ENCODE peak calls at places on chromosomes 1 and 21, in four cellular contexts. One of them, this sample, is unnamed.
A peak's percentile ranks its signal among the peaks of the same experiment; 100 is the strongest.

GRCh38 chr1:9196129-9197040 is 38.2 kb upstream of the H6PD start:
- DNase-seq in HL-60: peak; percentile 89
- DNase-seq in K562: peak; percentile 65
- DNase-seq in spleen: peak; percentile 85
- DNase-seq in this sample: no peak

GRCh38 chr1:233300326-233300725 is 4.8 kb upstream of the PCNX2 start:
- DNase-seq in K562: no peak
- DNase-seq in HL-60: no peak
- DNase-seq in spleen: no peak
- DNase-seq in this sample: no peak

GRCh38 chr1:162855461-162856150 is 5.4 kb downstream of the CCDC190 start:
- DNase-seq in K562: no peak
- DNase-seq in spleen: no peak
- DNase-seq in HL-60: no peak
- DNase-seq in this sample: no peak

GRCh38 chr1:81142099-81142776 is 658.5 kb upstream of the ADGRL2 start:
- DNase-seq in K562: no peak
- DNase-seq in spleen: no peak
- DNase-seq in HL-60: no peak
- DNase-seq in this sample: no peak

GRCh38 chr1:113072141-113072756 is 749 bp upstream of the LRIG2 start:
- DNase-seq in spleen: no peak
- DNase-seq in K562: peak; percentile 38
- DNase-seq in HL-60: no peak
- DNase-seq in this sample: no peak

GRCh38 chr1:51843948-51844347 is 34.6 kb downstream of the NRDC start:
- DNase-seq in K562: peak; percentile 35
- DNase-seq in spleen: no peak
- DNase-seq in HL-60: no peak
- DNase-seq in this sample: peak; percentile 32

GRCh38 chr1:222521299-222522104 is 26.4 kb downstream of the HHIPL2 start:
- DNase-seq in HL-60: peak; percentile 7
- DNase-seq in K562: peak; percentile 24
- DNase-seq in spleen: no peak
- DNase-seq in this sample: no peak

GRCh38 chr1:48035371-48036141 is 38.4 kb upstream of the TRABD2B start:
- DNase-seq in HL-60: no peak
- DNase-seq in spleen: no peak
- DNase-seq in K562: no peak
- DNase-seq in this sample: no peak

GRCh38 chr1:240888039-240888786 is 276.3 kb upstream of the GREM2 start:
- DNase-seq in K562: peak; percentile 57
- DNase-seq in spleen: no peak
- DNase-seq in HL-60: peak; percentile 16
- DNase-seq in this sample: peak; percentile 47

GRCh38 chr1:109208431-109208830 is 5.3 kb upstream of the SARS1 start:
- DNase-seq in spleen: no peak
- DNase-seq in K562: no peak
- DNase-seq in HL-60: no peak
- DNase-seq in this sample: no peak

GRCh38 chr1:202143011-202143767 is 1.3 kb downstream of the ARL8A start:
- DNase-seq in spleen: peak; percentile 90
- DNase-seq in HL-60: peak; percentile 81
- DNase-seq in K562: peak; percentile 52
- DNase-seq in this sample: no peak

GRCh38 chr1:206422525-206422924 is 47.8 kb upstream of the IKBKE start:
- DNase-seq in HL-60: no peak
- DNase-seq in spleen: no peak
- DNase-seq in K562: no peak
- DNase-seq in this sample: no peak

GRCh38 chr21:46122241-46122671 is 24.3 kb downstream of the COL6A2 start:
- DNase-seq in spleen: peak; percentile 52
- DNase-seq in K562: no peak
- DNase-seq in HL-60: no peak
- DNase-seq in this sample: peak; percentile 13

GRCh38 chr1:113991467-113991997 is 12.3 kb downstream of the OLFML3 start:
- DNase-seq in K562: no peak
- DNase-seq in HL-60: no peak
- DNase-seq in spleen: no peak
- DNase-seq in this sample: no peak

GRCh38 chr1:1058088-1058905 is 15.8 kb downstream of the RNF223 start:
- DNase-seq in K562: peak; percentile 69
- DNase-seq in HL-60: no peak
- DNase-seq in spleen: no peak
- DNase-seq in this sample: no peak

GRCh38 chr1:227816750-227817446 is 1.4 kb downstream of the PRSS38 start:
- DNase-seq in spleen: no peak
- DNase-seq in HL-60: no peak
- DNase-seq in K562: no peak
- DNase-seq in this sample: no peak

GRCh38 chr1:17053071-17053684 is 654 bp downstream of the SDHB start:
- DNase-seq in spleen: no peak
- DNase-seq in K562: no peak
- DNase-seq in HL-60: no peak
- DNase-seq in this sample: no peak

GRCh38 chr1:37306871-37307270 is 167.5 kb upstream of the ZC3H12A start:
- DNase-seq in K562: no peak
- DNase-seq in spleen: peak; percentile 54
- DNase-seq in HL-60: no peak
- DNase-seq in this sample: no peak

GRCh38 chr1:59298710-59299346 is 1.9 kb downstream of the FGGY start:
- DNase-seq in HL-60: no peak
- DNase-seq in K562: no peak
- DNase-seq in spleen: no peak
- DNase-seq in this sample: no peak

GRCh38 chr1:238913210-238913609 is 473.2 kb upstream of the CHRM3 start:
- DNase-seq in spleen: no peak
- DNase-seq in HL-60: no peak
- DNase-seq in K562: no peak
- DNase-seq in this sample: no peak

GRCh38 chr1:67983867-67984266 is 66.6 kb downstream of the DIRAS3 start:
- DNase-seq in HL-60: no peak
- DNase-seq in spleen: no peak
- DNase-seq in K562: no peak
- DNase-seq in this sample: no peak

DNA sequence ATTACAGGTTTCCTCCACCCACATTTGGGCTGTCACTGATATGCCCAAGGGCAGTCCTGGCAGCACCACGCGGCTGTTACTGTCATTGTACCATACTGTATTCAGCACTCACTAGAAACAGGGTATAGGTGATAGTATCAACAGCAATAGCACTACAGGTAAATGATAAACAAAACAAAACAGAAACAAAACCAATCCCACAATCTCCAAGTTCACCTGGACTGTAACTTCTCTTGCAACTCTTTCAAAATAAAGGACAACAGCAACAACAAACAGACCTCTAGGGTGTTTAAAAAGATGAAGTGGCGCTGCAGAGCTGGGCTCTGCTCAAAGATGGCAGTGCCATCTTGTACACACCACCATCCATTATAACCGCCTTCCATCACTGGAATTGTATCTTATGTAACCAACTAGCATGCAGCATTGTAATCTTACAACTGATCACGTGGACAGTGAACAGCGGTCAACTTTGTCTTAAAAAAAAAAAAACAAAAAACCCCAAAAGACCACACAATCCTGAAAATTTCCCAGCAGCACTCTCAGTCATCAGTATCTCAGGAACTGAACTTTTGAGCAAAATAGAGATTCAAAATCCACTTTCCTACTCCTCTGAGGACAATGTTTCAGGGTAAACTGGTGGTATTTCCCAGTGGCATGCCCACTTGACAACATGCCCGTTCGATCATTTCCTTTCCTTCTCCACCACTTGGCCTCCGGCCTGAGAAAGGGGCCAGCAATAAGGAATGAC is 3.8 kb downstream of the IRF2BP2 start:
- DNase-seq in K562: no peak
- DNase-seq in spleen: peak; percentile 86
- DNase-seq in HL-60: peak; percentile 67
- DNase-seq in this sample: no peak
- TF ChIP-seq POLR2AphosphoS5 in K562: no peak
- TF ChIP-seq POLR2AphosphoS5 in spleen: no peak
- TF ChIP-seq POLR2AphosphoS5 in HL-60: peak; percentile 87
- TF ChIP-seq POLR2AphosphoS5 in this sample: peak; percentile 33

GRCh38 chr1:208243522-208243850 is 698 bp downstream of the PLXNA2 start:
- DNase-seq in K562: no peak
- DNase-seq in HL-60: no peak
- DNase-seq in spleen: no peak
- DNase-seq in this sample: peak; percentile 38

GRCh38 chr1:208241541-208241940 is 2.6 kb downstream of the PLXNA2 start:
- DNase-seq in HL-60: no peak
- DNase-seq in K562: no peak
- DNase-seq in spleen: no peak
- DNase-seq in this sample: no peak

GRCh38 chr1:208243851-208244583 is at the start of gene PLXNA2:
- DNase-seq in HL-60: peak; percentile 86
- DNase-seq in K562: peak; percentile 46
- DNase-seq in spleen: peak; percentile 97
- DNase-seq in this sample: peak; percentile 42

GRCh38 chr1:208242186-208242585 is 2.0 kb downstream of the PLXNA2 start:
- DNase-seq in HL-60: no peak
- DNase-seq in spleen: no peak
- DNase-seq in K562: no peak
- DNase-seq in this sample: no peak

DNA sequence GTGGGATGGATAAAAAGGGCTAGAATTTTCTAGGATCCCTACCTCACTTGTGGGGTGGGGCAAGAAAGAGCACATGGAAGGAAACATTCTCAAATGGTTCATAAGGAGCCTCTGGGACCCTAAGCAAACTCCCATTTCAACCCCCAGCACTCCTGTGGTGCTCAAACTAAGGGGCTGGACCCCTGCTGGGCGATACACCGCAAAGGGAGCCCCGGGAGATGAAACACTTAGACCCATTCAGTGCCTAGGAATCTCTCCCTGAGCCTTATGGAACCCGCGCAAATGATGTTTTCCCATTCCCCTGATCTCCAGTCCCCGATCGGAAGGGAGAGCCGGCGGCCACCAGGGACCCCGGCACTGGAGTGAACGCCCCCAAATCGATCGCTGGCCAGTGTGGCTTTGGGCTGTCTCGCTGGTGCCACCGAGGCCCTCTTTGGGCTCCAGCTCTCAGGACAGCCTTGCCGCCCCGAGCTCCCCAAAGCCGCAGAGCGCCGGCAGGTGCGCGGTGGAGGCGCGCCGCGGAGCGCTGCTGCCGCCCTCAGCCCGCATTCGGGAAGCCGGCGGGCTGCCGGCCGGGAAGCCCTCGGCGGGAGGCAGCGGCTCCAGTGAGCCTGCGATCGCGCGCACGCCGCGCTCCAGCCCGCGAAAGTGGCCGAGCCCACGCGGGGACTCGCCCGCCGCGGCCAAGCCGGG is 1.2 kb downstream of the PLXNA2 start:
- DNase-seq in K562: peak; percentile 46
- DNase-seq in HL-60: no peak
- DNase-seq in spleen: peak; percentile 86
- DNase-seq in this sample: no peak
- TF ChIP-seq POLR2AphosphoS5 in K562: no peak
- TF ChIP-seq POLR2AphosphoS5 in HL-60: no peak
- TF ChIP-seq POLR2AphosphoS5 in spleen: no peak
- TF ChIP-seq POLR2AphosphoS5 in this sample: no peak

GRCh38 chr1:166165661-166166399 is 971 bp downstream of the FAM78B start:
- DNase-seq in HL-60: no peak
- DNase-seq in K562: no peak
- DNase-seq in spleen: peak; percentile 76
- DNase-seq in this sample: peak; percentile 24

GRCh38 chr1:166164995-166165660 is 1.7 kb downstream of the FAM78B start:
- DNase-seq in K562: peak; percentile 47
- DNase-seq in spleen: peak; percentile 80
- DNase-seq in HL-60: peak; percentile 14
- DNase-seq in this sample: peak; percentile 36

GRCh38 chr1:166166400-166166699 is 451 bp downstream of the FAM78B start:
- DNase-seq in HL-60: no peak
- DNase-seq in K562: no peak
- DNase-seq in spleen: peak; percentile 76
- DNase-seq in this sample: no peak

GRCh38 chr1:166167395-166167922 is 658 bp upstream of the FAM78B start:
- DNase-seq in spleen: no peak
- DNase-seq in K562: no peak
- DNase-seq in HL-60: no peak
- DNase-seq in this sample: no peak

DNA sequence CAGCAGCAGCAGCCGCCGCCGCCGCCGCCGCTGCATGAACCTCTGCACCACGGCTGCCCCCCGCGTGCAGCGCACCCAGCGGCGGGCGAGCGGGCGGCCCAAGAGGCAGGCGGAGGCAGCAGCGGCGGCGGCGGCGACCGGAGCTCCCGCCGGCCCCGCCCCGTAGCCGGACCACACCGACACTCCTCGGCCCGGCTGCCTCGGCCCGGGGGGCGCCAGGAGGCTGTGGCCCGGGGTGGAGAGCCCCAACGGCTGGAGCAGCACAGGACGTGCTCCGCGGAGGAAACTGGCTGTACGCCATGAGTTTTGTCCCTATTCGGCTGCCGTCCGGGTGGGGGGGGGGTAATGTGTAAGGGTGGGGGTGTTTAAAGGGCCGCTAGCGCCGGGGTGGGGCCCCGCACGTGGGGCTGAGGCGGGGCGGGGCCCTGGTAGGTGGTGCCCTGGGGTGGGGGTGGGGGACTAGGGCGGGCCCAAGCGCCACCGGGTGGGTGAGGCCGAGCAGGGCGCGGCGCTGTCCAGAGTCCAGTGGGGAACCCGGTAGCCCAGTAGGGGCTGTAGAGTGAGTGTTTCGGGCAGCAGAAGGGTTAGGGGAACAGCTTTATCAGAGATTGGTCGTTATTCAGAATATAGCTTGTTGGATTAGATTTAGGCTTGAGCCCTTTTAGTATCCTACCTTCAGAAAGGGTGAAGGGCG is at the start of gene FAM78B:
- DNase-seq in spleen: peak; percentile 86
- DNase-seq in HL-60: peak; percentile 41
- DNase-seq in K562: peak; percentile 97
- DNase-seq in this sample: peak; percentile 77
- TF ChIP-seq POLR2AphosphoS5 in spleen: no peak
- TF ChIP-seq POLR2AphosphoS5 in HL-60: no peak
- TF ChIP-seq POLR2AphosphoS5 in K562: no peak
- TF ChIP-seq POLR2AphosphoS5 in this sample: no peak

DNA sequence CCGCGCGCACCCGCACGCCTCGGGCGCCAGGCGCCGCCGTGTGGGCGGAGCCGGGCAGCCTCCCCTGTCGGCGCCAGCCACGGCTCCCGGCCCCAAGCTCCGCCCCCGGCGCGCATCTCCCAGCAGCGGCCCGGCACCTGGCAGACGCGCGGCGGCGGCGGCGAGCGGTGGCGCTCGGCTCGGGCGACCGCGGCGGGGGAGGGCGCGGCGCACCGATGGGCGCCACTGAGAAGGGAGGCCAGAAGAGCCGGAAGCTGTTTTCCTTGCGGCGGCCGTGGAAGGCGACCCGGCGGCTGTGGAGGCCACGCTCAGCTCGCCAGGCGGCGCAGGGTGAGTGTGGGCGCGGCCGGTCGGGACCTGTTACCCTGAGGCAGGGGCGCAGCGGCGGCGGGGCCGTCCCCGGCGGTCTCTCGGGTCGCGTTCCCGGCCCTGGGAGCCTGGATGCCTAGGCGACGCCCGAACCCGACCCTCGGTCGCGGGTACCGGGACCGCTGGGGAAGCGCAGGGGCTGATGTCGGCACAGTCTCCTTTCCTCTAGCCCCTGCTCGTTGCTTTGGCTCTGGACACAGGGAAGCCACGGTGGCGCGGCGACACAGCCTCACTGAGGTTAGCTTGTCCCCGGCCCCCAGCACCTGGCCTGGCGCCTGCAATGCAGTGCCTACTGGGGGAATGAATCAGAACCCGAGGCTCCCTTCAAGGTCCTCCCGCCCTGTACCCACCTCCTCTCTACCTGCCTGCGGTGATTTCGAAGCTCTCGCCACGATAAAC is 54.8 kb upstream of the DNAJC6 start:
- DNase-seq in HL-60: peak; percentile 63
- DNase-seq in K562: peak; percentile 94
- DNase-seq in spleen: peak; percentile 95
- DNase-seq in this sample: peak; percentile 90
- TF ChIP-seq POLR2AphosphoS5 in HL-60: no peak
- TF ChIP-seq POLR2AphosphoS5 in K562: peak; percentile 65
- TF ChIP-seq POLR2AphosphoS5 in spleen: peak; percentile 68
- TF ChIP-seq POLR2AphosphoS5 in this sample: no peak